ENCODE peak calls at places on chromosomes 2 and 18, in six cellular contexts. E is neural progenitor cell, O is PC-9, B is heart right ventricle, U is HCT116, K is heart left ventricle. X is an unnamed sample. For H3K27me3, the result is how much of the 10 kb centered on the place peaks cover.

GRCh38 chr2:134739879-134740301 is 21.1 kb upstream of the TMEM163 start:
- DNase-seq in U (no peak), O (no peak), B (peak), E (no peak), K (no peak), X (no peak)

GRCh38 chr2:165743442-165743841 is 50.6 kb downstream of the GALNT3 start:
- DNase-seq in U (no peak), E (no peak), B (no peak), O (no peak), K (no peak), X (no peak)

GRCh38 chr2:55742996-55743395 is 49.4 kb upstream of the PNPT1 start:
- DNase-seq in B (no peak), E (no peak), K (no peak), U (no peak), O (peak), X (no peak)

GRCh38 chr18:48215876-48216638 is 193.1 kb downstream of the ZBTB7C start:
- DNase-seq in O (peak), E (no peak), U (no peak), B (no peak), K (no peak), X (no peak)

GRCh38 chr18:73352546-73352945 is 484.8 kb upstream of the NETO1 start:
- DNase-seq in U (no peak), O (no peak), E (no peak), B (peak), K (peak), X (no peak)

GRCh38 chr2:84958135-84959044 is 12.6 kb upstream of the KCMF1 start:
- DNase-seq in O (peak), E (peak), U (peak), B (no peak), K (no peak), X (peak)

GRCh38 chr2:158184556-158185343 is 83.1 kb downstream of the UPP2 start:
- DNase-seq in O (peak), K (no peak), B (no peak), U (no peak), E (no peak), X (peak)

GRCh38 chr2:228016402-228016801 is 145.0 kb downstream of the DAW1 start:
- DNase-seq in O (no peak), U (no peak), B (no peak), E (no peak), K (no peak), X (no peak)

GRCh38 chr2:110206056-110206455 is 1.2 kb upstream of the NPHP1 start:
- DNase-seq in B (peak), E (no peak), O (no peak), U (no peak), K (no peak), X (no peak)

GRCh38 chr2:131036269-131036668 is 57.0 kb downstream of the FAM168B start:
- DNase-seq in K (no peak), E (no peak), O (no peak), U (no peak), B (no peak), X (no peak)

GRCh38 chr2:71846669-71847291 is 300.9 kb downstream of the CYP26B1 start:
- DNase-seq in B (no peak), U (no peak), E (no peak), O (peak), K (no peak), X (no peak)

GRCh38 chr2:85436836-85437487 is 18.4 kb downstream of the SH2D6 start:
- DNase-seq in O (no peak), B (no peak), U (no peak), K (no peak), E (no peak), X (no peak)

GRCh38 chr2:159427048-159427447 is 140.5 kb upstream of the WDSUB1 start:
- DNase-seq in B (no peak), O (no peak), U (no peak), E (no peak), K (no peak), X (no peak)

GRCh38 chr18:45166341-45167108 is 448.8 kb upstream of the SLC14A2 start:
- DNase-seq in E (no peak), K (no peak), U (no peak), B (no peak), O (peak), X (peak)

GRCh38 chr2:55493220-55493619 is 26.3 kb upstream of the CFAP36 start:
- DNase-seq in E (no peak), O (no peak), B (no peak), K (no peak), U (no peak), X (no peak)

GRCh38 chr2:203396667-203397066 is 68.5 kb downstream of the ABI2 start:
- DNase-seq in K (no peak), E (peak), U (no peak), O (no peak), B (no peak), X (no peak)

GRCh38 chr18:63137999-63138448 is 181.5 kb downstream of the BCL2 start:
- DNase-seq in E (no peak), U (no peak), K (peak), O (no peak), B (peak), X (no peak)

GRCh38 chr2:12417811-12418210 is 298.9 kb upstream of the TRIB2 start:
- DNase-seq in E (no peak), U (no peak), O (no peak), K (no peak), B (no peak), X (no peak)

GRCh38 chr2:9212010-9212638 is 5.5 kb downstream of the ASAP2 start:
- DNase-seq in K (no peak), U (no peak), B (no peak), E (no peak), O (no peak), X (no peak)

GRCh38 chr2:195659114-195659513 is 2.1 kb downstream of the SLC39A10 start:
- DNase-seq in O (no peak), E (no peak), K (no peak), U (no peak), B (no peak), X (no peak)

GRCh38 chr2:60483400-60483799 is 70.1 kb downstream of the BCL11A start:
- DNase-seq in E (no peak), U (no peak), O (no peak), K (no peak), B (no peak), X (no peak)

GRCh38 chr18:77899972-77900754 is 650.5 kb downstream of the GALR1 start:
- DNase-seq in O (no peak), E (peak), B (no peak), K (no peak), U (no peak), X (no peak)

GRCh38 chr18:6405237-6406074 is 9.3 kb downstream of the L3MBTL4 start:
- DNase-seq in E (peak), U (no peak), O (no peak), B (no peak), K (no peak), X (no peak)

GRCh38 chr18:6397931-6398566 is 16.7 kb downstream of the L3MBTL4 start:
- DNase-seq in E (no peak), K (no peak), B (no peak), U (no peak), O (no peak), X (no peak)

GRCh38 chr18:6404834-6405233 is 9.9 kb downstream of the L3MBTL4 start:
- DNase-seq in O (no peak), E (no peak), B (no peak), K (no peak), U (no peak), X (no peak)

GRCh38 chr18:6406075-6406909 is 8.4 kb downstream of the L3MBTL4 start:
- DNase-seq in K (no peak), E (no peak), O (no peak), B (no peak), U (no peak), X (no peak)

GRCh38 chr18:6401687-6402086 is 13.0 kb downstream of the L3MBTL4 start:
- DNase-seq in E (peak), O (no peak), U (no peak), K (no peak), B (no peak), X (no peak)
- TF ChIP-seq CTCF in E (peak), O (no peak), U (no peak), K (no peak), B (no peak), X (peak)

GRCh38 chr2:233968556-233968955 is 51.4 kb downstream of the TRPM8 start:
- DNase-seq in K (no peak), U (no peak), E (no peak), B (no peak), O (no peak), X (no peak)
- H3K4me3 ChIP-seq in K (no peak), U (no peak), E (no peak), B (no peak), O (no peak), X (no peak)

DNA sequence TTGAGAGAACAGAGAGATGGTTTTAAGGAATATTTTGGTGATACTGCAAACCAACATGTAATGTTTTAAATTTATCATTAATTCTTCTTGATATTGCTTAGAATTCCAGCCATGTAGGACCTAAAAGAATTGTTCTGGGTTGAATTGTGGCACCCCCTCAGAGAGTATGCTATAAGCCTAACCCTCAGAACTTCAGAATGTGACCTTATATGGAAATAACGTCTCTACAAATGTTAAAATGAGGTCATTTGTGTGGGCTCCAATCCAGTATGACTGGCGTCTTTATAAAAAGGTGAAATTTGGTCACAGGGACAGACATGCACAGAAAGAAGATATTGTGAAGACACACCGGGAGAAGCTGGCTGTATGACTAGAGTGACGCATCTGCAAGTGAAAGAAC is 193.6 kb downstream of the NRXN1 start:
- DNase-seq in O (no peak), U (no peak), B (no peak), K (no peak), E (no peak), X (no peak)
- H3K27me3 ChIP-seq in O (under half), U (under half), B (under half), K (under half), E (under half), X (under half)

GRCh38 chr2:36413218-36413617 is 57.6 kb downstream of the CRIM1 start:
- DNase-seq in E (no peak), O (no peak), B (peak), K (no peak), U (no peak), X (no peak)

GRCh38 chr2:36414307-36414706 is 58.7 kb downstream of the CRIM1 start:
- DNase-seq in B (no peak), E (no peak), U (no peak), O (no peak), K (no peak), X (no peak)

GRCh38 chr2:36420569-36421164 is 65.1 kb downstream of the CRIM1 start:
- DNase-seq in E (no peak), O (no peak), B (no peak), K (no peak), U (no peak), X (no peak)

GRCh38 chr2:36415623-36416022 is 60.0 kb downstream of the CRIM1 start:
- DNase-seq in B (no peak), K (peak), E (no peak), O (no peak), U (no peak), X (no peak)

DNA sequence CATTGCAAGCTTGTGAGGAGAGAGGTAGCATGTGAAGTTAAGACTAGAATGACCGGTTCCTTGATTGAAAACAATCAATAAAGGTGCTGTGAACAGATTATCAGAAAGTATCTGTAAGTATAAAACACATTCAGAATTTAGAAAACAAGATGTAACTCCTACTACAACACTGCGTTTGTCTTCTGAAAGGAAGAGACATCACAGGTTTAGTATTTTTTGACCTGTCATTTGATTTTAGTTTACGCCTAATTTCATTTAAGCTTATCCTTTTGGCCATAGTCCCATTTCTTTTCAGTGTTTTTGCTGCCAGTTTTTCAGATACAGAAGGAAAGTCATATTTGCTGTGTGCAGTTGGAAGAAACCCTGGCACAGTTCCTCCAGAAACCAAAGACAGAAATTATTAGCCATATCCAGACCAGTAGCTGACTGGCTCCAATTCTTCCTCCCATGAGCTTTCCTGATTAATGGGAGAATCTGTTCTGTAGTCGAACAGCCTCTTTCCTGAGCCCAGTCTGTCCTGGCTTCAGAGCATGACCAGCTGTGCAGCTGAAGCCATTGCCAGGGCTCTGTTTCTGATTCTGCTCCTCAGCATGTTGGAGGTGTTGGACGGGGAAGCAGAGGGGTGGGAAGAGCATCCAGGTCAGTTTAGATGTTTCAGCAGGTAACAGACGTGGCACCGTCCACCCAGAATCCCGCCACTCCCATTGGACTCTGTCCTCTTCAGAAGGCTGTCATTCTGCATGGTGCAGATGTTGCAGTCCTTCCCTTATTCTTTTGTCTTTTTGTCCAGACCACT is 61.0 kb downstream of the CRIM1 start:
- DNase-seq in U (no peak), O (no peak), E (no peak), B (peak), K (no peak), X (no peak)
- TF ChIP-seq CTCF in U (no peak), O (no peak), E (no peak), B (no peak), K (no peak), X (no peak)

X was measured in kidney epithelial cell.